ENCODE peak calls at places on chromosomes 4 and X, in six cellular contexts. U, P, Y, C, K and Q are unnamed samples.
A peak's percentile ranks its signal among the peaks of the same experiment; 100 is the strongest.

GRCh38 chr4:163748474-163748873 is 254.0 kb downstream of the TMA16 start:
- DNase-seq in C (no peak), P (no peak), Y (peak; percentile 5), U (no peak), K (no peak), Q (no peak)

GRCh38 chr4:39205000-39205399 is 22.7 kb downstream of the WDR19 start:
- DNase-seq in Y (peak; percentile 41), U (peak; percentile 28), P (no peak), K (peak; percentile 17), C (no peak), Q (peak; percentile 1)

GRCh38 chr4:30208731-30209435 is 511.3 kb upstream of the PCDH7 start:
- DNase-seq in Y (peak; percentile 48), K (no peak), U (peak; percentile 27), C (no peak), P (no peak), Q (peak; percentile 27)

GRCh38 chr4:118850813-118851173 is 14.9 kb upstream of the SEC24D start:
- DNase-seq in K (no peak), C (no peak), U (no peak), P (no peak), Y (no peak), Q (no peak)

GRCh38 chr4:6716018-6716911 is at the start of gene BLOC1S4:
- DNase-seq in K (peak; percentile 94), P (peak; percentile 88), C (peak; percentile 93), Y (peak; percentile 93), U (peak; percentile 88), Q (peak; percentile 96)

GRCh38 chrX:147884958-147885357 is 26.8 kb upstream of the FMR1 start:
- DNase-seq in Y (no peak), P (no peak), C (no peak), K (no peak), U (no peak), Q (no peak)

GRCh38 chr4:169079942-169080827 is 70.1 kb upstream of the CBR4 start:
- DNase-seq in K (peak; percentile 87), Y (peak; percentile 84), P (peak; percentile 29), U (peak; percentile 82), C (no peak), Q (peak; percentile 87)

GRCh38 chr4:24624381-24624780 is 40.0 kb upstream of the DHX15 start:
- DNase-seq in P (no peak), U (no peak), Y (no peak), K (no peak), C (no peak), Q (peak; percentile 5)

GRCh38 chr4:116015549-116015948 is 902.1 kb upstream of the NDST4 start:
- DNase-seq in U (no peak), K (no peak), Y (no peak), P (no peak), C (no peak), Q (no peak)

GRCh38 chr4:121484633-121485032 is 103.8 kb upstream of the QRFPR start:
- DNase-seq in C (peak; percentile 77), Y (peak; percentile 48), K (peak; percentile 47), U (peak; percentile 36), P (no peak), Q (peak; percentile 61)

GRCh38 chr4:3500111-3500510 is 32.1 kb downstream of the LRPAP1 start:
- DNase-seq in Y (no peak), C (no peak), P (no peak), U (no peak), K (no peak), Q (no peak)

GRCh38 chr4:176622251-176622968 is 170.3 kb downstream of the VEGFC start:
- DNase-seq in P (no peak), K (no peak), U (peak; percentile 26), Y (peak; percentile 32), C (no peak), Q (peak; percentile 87)

GRCh38 chr4:183444953-183445543 is 612 bp downstream of the CDKN2AIP start:
- DNase-seq in P (peak; percentile 54), K (no peak), U (no peak), C (no peak), Y (peak; percentile 20), Q (peak; percentile 61)

GRCh38 chr4:73870778-73871177 is 1.6 kb downstream of the CXCL1 start:
- DNase-seq in U (no peak), Y (no peak), K (peak; percentile 22), C (no peak), P (no peak), Q (peak; percentile 70)
- H3K9ac ChIP-seq in U (no peak overlapping the region), Y (no peak overlapping the region), K (no peak overlapping the region), C (no peak overlapping the region), P (peak overlapping the region; percentile 29), Q (no peak overlapping the region)

GRCh38 chr4:8133897-8134542 is 24.6 kb downstream of the ABLIM2 start:
- DNase-seq in K (no peak), Y (no peak), C (peak; percentile 67), U (no peak), P (no peak), Q (no peak)

GRCh38 chr4:8132947-8133705 is 25.5 kb downstream of the ABLIM2 start:
- DNase-seq in C (no peak), U (no peak), K (no peak), Y (no peak), P (no peak), Q (no peak)

GRCh38 chr4:8131826-8132225 is 26.8 kb downstream of the ABLIM2 start:
- DNase-seq in Y (no peak), P (no peak), U (no peak), K (no peak), C (no peak), Q (no peak)

GRCh38 chr4:8131210-8131609 is 27.4 kb downstream of the ABLIM2 start:
- DNase-seq in P (no peak), K (no peak), U (no peak), Y (no peak), C (no peak), Q (no peak)

DNA sequence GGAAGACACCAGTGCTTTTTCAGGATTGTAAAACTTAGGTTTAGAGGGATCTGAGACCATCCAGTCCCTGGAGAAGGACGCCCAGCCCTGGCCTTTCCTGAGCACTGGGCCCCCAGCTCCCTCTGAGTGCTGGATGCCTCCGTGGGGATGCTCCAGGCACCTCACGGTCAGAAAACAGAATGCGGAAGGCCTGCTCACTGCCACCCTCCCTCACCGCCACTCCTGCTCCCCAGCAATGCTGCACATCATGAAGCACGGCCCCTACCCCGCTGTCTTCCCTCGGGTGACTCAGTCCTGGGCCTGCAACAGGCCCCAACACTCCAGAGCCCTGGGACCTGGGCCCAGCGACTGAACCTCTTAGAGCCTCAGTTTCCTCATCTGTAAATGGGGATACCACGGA is 26.2 kb downstream of the ABLIM2 start:
- DNase-seq in U (no peak), C (no peak), K (no peak), Y (no peak), P (no peak), Q (no peak)
- H3K36me3 ChIP-seq in U (no peaks in the 10 kb centered on the region), C (no peaks in the 10 kb centered on the region), K (no peaks in the 10 kb centered on the region), Y (no peaks in the 10 kb centered on the region), P (no peaks in the 10 kb centered on the region), Q (no peaks in the 10 kb centered on the region)

DNA sequence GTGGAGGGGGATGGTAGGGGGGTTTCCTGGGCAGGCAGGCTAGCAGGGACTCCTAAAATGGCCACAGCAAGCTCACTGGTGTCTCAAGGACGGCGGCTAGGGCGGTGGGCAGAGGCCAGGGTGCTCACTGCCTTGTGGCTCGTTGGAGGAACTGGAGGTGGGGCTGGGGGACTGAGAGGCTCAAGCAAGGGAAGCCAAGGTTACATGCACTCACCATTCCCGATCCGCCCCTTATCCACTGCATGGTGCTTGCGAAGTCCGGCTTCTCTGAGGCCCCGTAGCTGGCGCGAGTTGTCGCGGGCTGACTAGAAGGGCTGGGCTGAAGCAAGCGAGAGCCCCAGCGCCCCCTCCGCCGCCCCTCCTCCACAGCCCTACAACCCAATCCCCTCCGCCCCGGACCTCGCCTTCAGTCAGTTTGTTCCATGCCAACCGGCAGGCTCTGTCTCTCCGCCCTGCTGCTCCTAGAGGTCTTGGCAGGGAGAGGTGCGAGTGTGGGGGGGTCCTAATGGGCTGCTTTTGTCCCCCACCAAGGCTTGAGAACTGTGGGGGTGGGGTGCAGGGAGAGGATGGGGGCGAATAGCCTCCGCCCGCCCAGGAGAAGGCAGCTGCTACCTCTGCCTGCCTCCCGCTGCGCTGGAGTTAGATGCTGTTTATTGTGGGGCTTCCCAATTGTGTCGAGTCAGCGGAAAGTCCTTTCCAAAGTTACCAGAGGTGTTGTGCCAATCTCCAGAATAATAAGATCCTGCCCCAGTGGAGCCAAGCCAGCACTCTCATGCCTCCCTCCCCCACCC is at the start of gene ARHGEF9:
- DNase-seq in K (no peak), P (peak; percentile 31), U (no peak), C (peak; percentile 81), Y (peak; percentile 3), Q (peak; percentile 26)
- H3K9ac ChIP-seq in K (no peak within 1 kb of the TSS), P (peak within 1 kb of the TSS; percentile 76), U (peak within 1 kb of the TSS; percentile 31), C (no peak within 1 kb of the TSS), Y (no peak within 1 kb of the TSS), Q (no peak within 1 kb of the TSS)

GRCh38 chrX:53571494-53571893 is 115.0 kb downstream of the HUWE1 start:
- DNase-seq in Y (no peak), U (no peak), P (no peak), K (no peak), C (no peak), Q (no peak)
- H3K36me3 ChIP-seq in Y (peaks cover 5% of the 10 kb centered on the region), U (peaks cover 46% of the 10 kb centered on the region), P (no peaks in the 10 kb centered on the region), K (peaks cover 16% of the 10 kb centered on the region), C (peaks cover 86% of the 10 kb centered on the region), Q (peaks cover 90% of the 10 kb centered on the region)

DNA sequence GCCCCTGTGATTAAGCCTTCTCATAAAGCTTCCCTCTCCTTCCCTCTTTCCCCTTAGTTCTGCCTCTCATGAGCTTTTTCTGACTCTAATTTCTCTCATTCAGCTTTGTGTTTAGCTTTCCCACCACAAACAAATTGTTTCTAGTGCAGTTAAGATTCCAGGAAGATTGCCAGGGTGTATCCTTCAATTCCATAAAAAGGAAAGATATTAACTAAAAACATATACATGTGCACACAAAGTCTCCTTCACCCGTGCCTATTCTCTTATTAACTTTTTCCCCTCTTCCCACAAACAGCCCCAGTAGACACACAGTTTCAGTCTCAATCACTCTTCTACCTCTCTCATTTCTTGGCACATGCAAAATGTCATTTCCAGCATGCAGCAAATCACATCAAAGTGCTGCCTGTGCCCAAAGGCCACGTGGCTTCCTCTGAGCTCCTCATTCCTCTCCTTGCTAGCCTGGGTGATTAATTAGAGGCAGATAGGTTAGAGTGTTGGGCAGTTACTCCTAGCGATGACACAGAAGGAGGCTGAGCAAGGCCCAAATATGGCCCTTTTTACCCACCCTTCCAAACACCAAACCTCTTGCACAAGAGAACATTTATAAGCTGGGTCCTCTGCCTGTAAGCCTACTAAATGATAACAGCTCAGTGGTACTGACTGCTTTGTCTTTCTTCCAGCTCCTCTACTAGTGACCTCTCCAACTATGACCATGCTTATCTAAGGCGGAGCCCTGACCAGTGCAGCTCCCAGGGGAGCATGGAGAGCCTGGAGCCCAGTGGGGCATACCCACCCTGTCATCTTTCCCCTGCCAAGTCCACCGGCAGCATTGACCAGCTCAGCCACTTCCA is 159.6 kb downstream of the SOWAHB start:
- DNase-seq in C (no peak), Y (peak; percentile 97), P (no peak), U (peak; percentile 96), K (peak; percentile 14), Q (peak; percentile 76)
- H3K9ac ChIP-seq in C (no peak overlapping the region), Y (peak overlapping the region; percentile 27), P (no peak overlapping the region), U (peak overlapping the region; percentile 39), K (no peak overlapping the region), Q (peak overlapping the region; percentile 34)

DNA sequence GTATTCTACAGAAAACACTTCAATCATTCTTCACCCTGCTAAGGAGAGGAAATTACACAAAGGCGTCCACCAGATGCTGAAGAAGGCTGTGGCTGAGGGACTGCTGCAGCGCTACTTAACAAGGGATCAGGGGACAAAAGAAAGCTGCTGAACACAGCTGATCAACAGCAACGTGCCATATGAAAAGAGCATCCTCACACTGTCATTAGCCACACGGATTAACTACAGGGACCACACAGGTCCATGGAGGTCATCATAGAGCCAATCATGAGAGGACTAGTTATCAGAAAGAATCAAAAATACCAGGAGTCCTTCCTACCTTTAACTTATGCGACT is 69.6 kb upstream of the STS start:
- DNase-seq in K (no peak), Y (no peak), U (no peak), P (no peak), C (no peak), Q (no peak)
- H3K36me3 ChIP-seq in K (peaks cover 2% of the 10 kb centered on the region), Y (no peaks in the 10 kb centered on the region), U (no peaks in the 10 kb centered on the region), P (no peaks in the 10 kb centered on the region), C (no peaks in the 10 kb centered on the region), Q (peaks cover 12% of the 10 kb centered on the region)